ENCODE peak calls at places on chromosomes 4 and X, in eight cellular contexts. One of them, this sample, is unnamed.

GRCh38 chr4:183721207-183722081 is 62.4 kb downstream of the TRAPPC11 start:
- DNase-seq in NB4: peak
- DNase-seq in stimulated activated CD4-positive, alpha-beta T cell treated with anti-CD3 and anti-CD28 coated beads, Interleukin-1b, Interleukin-23, amount 100 ng/mL, for 1 hour: no peak
- DNase-seq in cardiac muscle cell: peak
- DNase-seq in upper lobe of right lung: peak
- DNase-seq in KG1: no peak
- DNase-seq in aorta: peak
- DNase-seq in AG10803: peak
- DNase-seq in this sample: no peak

GRCh38 chr4:53541577-53542206 is 49.6 kb downstream of the LNX1 start:
- DNase-seq in NB4: no peak
- DNase-seq in stimulated activated CD4-positive, alpha-beta T cell treated with anti-CD3 and anti-CD28 coated beads, Interleukin-1b, Interleukin-23, amount 100 ng/mL, for 1 hour: no peak
- DNase-seq in cardiac muscle cell: no peak
- DNase-seq in upper lobe of right lung: no peak
- DNase-seq in KG1: no peak
- DNase-seq in aorta: no peak
- DNase-seq in AG10803: peak
- DNase-seq in this sample: no peak

GRCh38 chrX:10327651-10328050 is 170.9 kb downstream of the CLCN4 start:
- DNase-seq in NB4: no peak
- DNase-seq in stimulated activated CD4-positive, alpha-beta T cell treated with anti-CD3 and anti-CD28 coated beads, Interleukin-1b, Interleukin-23, amount 100 ng/mL, for 1 hour: no peak
- DNase-seq in cardiac muscle cell: no peak
- DNase-seq in upper lobe of right lung: no peak
- DNase-seq in KG1: no peak
- DNase-seq in aorta: no peak
- DNase-seq in AG10803: no peak
- DNase-seq in this sample: no peak

GRCh38 chrX:19867411-19867732 is 20.0 kb downstream of the SH3KBP1 start:
- DNase-seq in NB4: no peak
- DNase-seq in stimulated activated CD4-positive, alpha-beta T cell treated with anti-CD3 and anti-CD28 coated beads, Interleukin-1b, Interleukin-23, amount 100 ng/mL, for 1 hour: no peak
- DNase-seq in cardiac muscle cell: no peak
- DNase-seq in upper lobe of right lung: no peak
- DNase-seq in KG1: no peak
- DNase-seq in aorta: no peak
- DNase-seq in AG10803: peak
- DNase-seq in this sample: no peak

GRCh38 chrX:120857240-120857639 is 18.4 kb downstream of the CT47B1 start:
- DNase-seq in NB4: no peak
- DNase-seq in stimulated activated CD4-positive, alpha-beta T cell treated with anti-CD3 and anti-CD28 coated beads, Interleukin-1b, Interleukin-23, amount 100 ng/mL, for 1 hour: no peak
- DNase-seq in cardiac muscle cell: no peak
- DNase-seq in upper lobe of right lung: no peak
- DNase-seq in KG1: no peak
- DNase-seq in aorta: no peak
- DNase-seq in AG10803: no peak
- DNase-seq in this sample: no peak

GRCh38 chr4:80101086-80101767 is 28.2 kb upstream of the ANTXR2 start:
- DNase-seq in NB4: no peak
- DNase-seq in stimulated activated CD4-positive, alpha-beta T cell treated with anti-CD3 and anti-CD28 coated beads, Interleukin-1b, Interleukin-23, amount 100 ng/mL, for 1 hour: no peak
- DNase-seq in cardiac muscle cell: no peak
- DNase-seq in upper lobe of right lung: no peak
- DNase-seq in KG1: no peak
- DNase-seq in aorta: no peak
- DNase-seq in AG10803: no peak
- DNase-seq in this sample: no peak

GRCh38 chrX:125646195-125646594 is 326.5 kb downstream of the TEX13C start:
- DNase-seq in NB4: peak
- DNase-seq in stimulated activated CD4-positive, alpha-beta T cell treated with anti-CD3 and anti-CD28 coated beads, Interleukin-1b, Interleukin-23, amount 100 ng/mL, for 1 hour: no peak
- DNase-seq in cardiac muscle cell: no peak
- DNase-seq in upper lobe of right lung: no peak
- DNase-seq in KG1: no peak
- DNase-seq in aorta: no peak
- DNase-seq in AG10803: no peak
- DNase-seq in this sample: no peak

GRCh38 chr4:26866781-26867180 is 6.1 kb downstream of the STIM2 start:
- DNase-seq in NB4: no peak
- DNase-seq in stimulated activated CD4-positive, alpha-beta T cell treated with anti-CD3 and anti-CD28 coated beads, Interleukin-1b, Interleukin-23, amount 100 ng/mL, for 1 hour: no peak
- DNase-seq in cardiac muscle cell: no peak
- DNase-seq in upper lobe of right lung: no peak
- DNase-seq in KG1: no peak
- DNase-seq in aorta: no peak
- DNase-seq in AG10803: no peak
- DNase-seq in this sample: no peak